ENCODE peak calls at places on chromosome 14, in ten cellular contexts. T, R, M, A, V, F, U, K, O and P are unnamed samples.
A peak's percentile ranks its signal among the peaks of the same experiment; 100 is the strongest.

GRCh38 chr14:85516239-85517112 is 13.5 kb upstream of the FLRT2 start:
- DNase-seq in K (no peak), U (peak; percentile 55), F (no peak), V (no peak), R (no peak), T (no peak), M (no peak), O (peak; percentile 87), A (no peak), P (no peak)

GRCh38 chr14:64444984-64445845 is 20.1 kb upstream of the AKAP5 start:
- DNase-seq in T (peak; percentile 59), U (peak; percentile 88), F (no peak), R (no peak), V (no peak), A (no peak), M (no peak), O (peak; percentile 36), K (no peak), P (peak; percentile 78)

GRCh38 chr14:105325716-105326567 is 11.4 kb downstream of the PACS2 start:
- DNase-seq in O (no peak), F (no peak), U (no peak), A (no peak), M (no peak), V (no peak), R (no peak), K (no peak), T (no peak), P (no peak)

GRCh38 chr14:104514156-104514848 is 65.3 kb upstream of the C14orf180 start:
- DNase-seq in M (peak; percentile 53), R (no peak), F (no peak), K (no peak), U (no peak), A (no peak), V (no peak), O (no peak), T (no peak), P (no peak)

GRCh38 chr14:74609721-74610120 is 2.3 kb downstream of the LTBP2 start:
- DNase-seq in U (peak; percentile 15), M (no peak), F (no peak), R (no peak), O (no peak), T (no peak), K (no peak), A (no peak), V (no peak), P (no peak)

GRCh38 chr14:96104469-96105057 is 65.4 kb downstream of the C14orf132 start:
- DNase-seq in U (peak; percentile 95), M (peak; percentile 85), V (no peak), T (peak; percentile 76), R (peak; percentile 79), A (peak; percentile 47), O (peak; percentile 86), K (no peak), F (peak; percentile 75), P (peak; percentile 93)

GRCh38 chr14:39339003-39339402 is 93.2 kb downstream of the FBXO33 start:
- DNase-seq in V (peak; percentile 32), F (no peak), U (no peak), A (no peak), K (peak; percentile 76), O (peak; percentile 5), T (no peak), M (no peak), R (no peak), P (no peak)

GRCh38 chr14:73467377-73467776 is 9.0 kb upstream of the NUMB start:
- DNase-seq in R (no peak), M (no peak), U (peak; percentile 89), F (peak; percentile 64), T (no peak), K (no peak), V (no peak), O (no peak), A (no peak), P (no peak)

GRCh38 chr14:19941668-19942067 is 11.0 kb downstream of the OR4K1 start:
- DNase-seq in K (no peak), T (no peak), O (no peak), R (no peak), M (no peak), A (no peak), V (no peak), F (no peak), U (no peak), P (no peak)

GRCh38 chr14:74558655-74559054 is 53.4 kb downstream of the LTBP2 start:
- DNase-seq in T (no peak), M (no peak), A (no peak), V (peak; percentile 46), K (no peak), F (no peak), U (no peak), R (no peak), O (no peak), P (no peak)

GRCh38 chr14:31561155-31561846 is at the start of gene NUBPL:
- DNase-seq in M (peak; percentile 98), U (peak; percentile 96), F (peak; percentile 97), A (peak; percentile 97), O (peak; percentile 88), T (peak; percentile 87), K (peak; percentile 94), V (peak; percentile 94), R (peak; percentile 97), P (peak; percentile 74)

GRCh38 chr14:31564194-31564593 is 3.0 kb downstream of the NUBPL start:
- DNase-seq in K (no peak), F (no peak), O (no peak), U (no peak), R (no peak), M (no peak), A (no peak), T (no peak), V (no peak), P (no peak)

GRCh38 chr14:31559939-31560338 is 1.3 kb upstream of the NUBPL start:
- DNase-seq in O (no peak), T (no peak), M (no peak), K (no peak), V (no peak), F (no peak), A (no peak), R (no peak), U (no peak), P (no peak)

GRCh38 chr14:31556191-31556590 is 5.0 kb upstream of the NUBPL start:
- DNase-seq in M (no peak), U (no peak), K (no peak), O (no peak), A (no peak), F (no peak), R (no peak), T (no peak), V (no peak), P (no peak)

GRCh38 chr14:31560759-31561154 is 447 bp upstream of the NUBPL start:
- DNase-seq in O (no peak), K (no peak), M (no peak), V (no peak), R (no peak), U (no peak), A (no peak), T (no peak), F (no peak), P (no peak)
- TF ChIP-seq CTCF in O (no peak), K (no peak), M (no peak), V (no peak), R (no peak), U (no peak), A (no peak), T (no peak), F (no peak), P (no peak)

GRCh38 chr14:76174982-76175381 is 23.3 kb downstream of the GPATCH2L start:
- DNase-seq in R (no peak), A (no peak), F (no peak), K (no peak), M (no peak), U (no peak), O (no peak), V (no peak), T (no peak), P (no peak)

GRCh38 chr14:76181546-76181945 is 29.8 kb downstream of the GPATCH2L start:
- DNase-seq in O (peak; percentile 11), F (no peak), M (no peak), R (no peak), U (no peak), A (no peak), V (no peak), K (no peak), T (no peak), P (no peak)

DNA sequence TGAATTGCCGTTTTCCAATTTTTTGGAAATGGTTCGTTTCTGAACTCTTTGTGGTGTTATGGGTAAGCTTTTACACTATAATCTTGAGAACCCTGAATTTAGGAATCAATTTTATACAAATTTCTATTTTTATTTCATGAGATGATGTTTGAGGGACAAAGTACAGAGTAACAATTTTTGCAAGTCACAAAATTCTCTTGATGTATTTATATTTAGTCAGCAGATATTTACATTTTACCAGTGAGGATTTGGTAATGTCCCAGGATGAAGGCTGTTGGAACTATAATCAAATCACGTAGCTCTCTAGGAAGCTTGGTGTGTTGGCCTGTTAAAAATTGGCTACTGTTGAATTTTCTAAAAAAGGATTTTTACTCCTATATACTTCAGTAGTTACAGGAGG is 24.2 kb downstream of the GPATCH2L start:
- DNase-seq in R (no peak), K (no peak), M (no peak), F (no peak), A (no peak), U (no peak), V (no peak), O (no peak), T (no peak), P (no peak)
- H3K36me3 ChIP-seq in R (peaks cover 14% of the 10 kb centered on the region), K (peaks cover 27% of the 10 kb centered on the region), M (peaks cover 74% of the 10 kb centered on the region), F (peaks cover 92% of the 10 kb centered on the region), A (peaks cover 97% of the 10 kb centered on the region), U (peaks cover 45% of the 10 kb centered on the region), V (peaks cover 8% of the 10 kb centered on the region), O (peaks cover 5% of the 10 kb centered on the region), T (no peaks in the 10 kb centered on the region), P (no peaks in the 10 kb centered on the region)

GRCh38 chr14:49550284-49551184 is 35.6 kb downstream of the RPS29 start:
- DNase-seq in U (no peak), M (no peak), R (no peak), O (peak; percentile 27), K (peak; percentile 20), F (no peak), A (no peak), V (no peak), T (no peak), P (no peak)
- TF ChIP-seq CTCF in U (peak; percentile 36), M (no peak), R (no peak), O (peak; percentile 21), K (peak; percentile 61), F (no peak), A (no peak), V (peak; percentile 10), T (no peak), P (peak; percentile 49)

DNA sequence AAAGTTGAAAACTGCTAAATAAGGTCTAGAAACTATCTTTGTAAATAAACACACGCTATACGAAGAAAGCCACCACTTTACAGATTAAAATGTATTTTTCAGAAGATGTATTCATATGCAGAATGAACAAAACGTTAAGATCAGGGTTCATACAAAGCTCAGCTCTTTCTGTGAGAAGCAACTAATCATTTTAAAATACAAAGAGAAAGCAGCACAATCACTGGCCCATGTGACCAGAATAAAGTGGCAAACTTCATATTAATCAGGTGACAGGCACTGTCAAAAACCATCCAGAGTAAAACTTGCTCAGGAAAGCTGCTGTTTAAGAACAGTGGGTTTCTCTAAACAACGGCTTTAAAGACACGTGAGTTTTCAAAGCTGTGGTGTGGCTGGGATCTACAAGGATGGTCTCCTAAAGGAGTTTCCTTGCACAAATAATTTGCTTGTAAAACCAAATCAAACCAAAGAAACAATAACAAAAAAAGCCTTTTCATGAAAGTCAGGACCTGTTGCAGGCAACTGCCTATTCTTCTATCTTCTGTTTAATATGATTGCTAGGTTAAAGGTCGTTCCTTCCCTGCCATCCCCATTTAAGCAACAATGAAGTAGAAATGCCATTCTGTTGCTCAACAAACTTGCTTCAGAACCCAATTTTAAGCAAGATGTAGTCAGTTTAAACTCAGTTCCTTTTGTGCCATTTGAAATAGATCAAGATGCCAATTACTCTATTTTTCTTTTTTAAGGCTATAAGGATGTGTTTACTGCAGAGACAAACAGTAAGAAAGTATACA is 22.3 kb downstream of the SEL1L start:
- DNase-seq in O (no peak), A (no peak), T (no peak), M (no peak), K (no peak), F (no peak), V (no peak), U (no peak), R (no peak), P (no peak)
- H3K36me3 ChIP-seq in O (peaks cover 5% of the 10 kb centered on the region), A (peaks cover 67% of the 10 kb centered on the region), T (peaks cover 4% of the 10 kb centered on the region), M (peaks cover 7% of the 10 kb centered on the region), K (no peaks in the 10 kb centered on the region), F (peaks cover 47% of the 10 kb centered on the region), V (no peaks in the 10 kb centered on the region), U (peaks cover 5% of the 10 kb centered on the region), R (no peaks in the 10 kb centered on the region), P (no peaks in the 10 kb centered on the region)